ENCODE peak calls at places on chromosome 11, in five cellular contexts. One of them, this sample, is unnamed.

GRCh38 chr11:2825261-2825885 is 60.2 kb downstream of the CDKN1C start:
- DNase-seq in GM23338: no peak
- DNase-seq in AG04450: peak; percentile 26
- DNase-seq in caudate nucleus: no peak
- DNase-seq in IMR-90: peak; percentile 74
- DNase-seq in this sample: no peak

GRCh38 chr11:12979928-12980689 is 29.0 kb upstream of the RASSF10 start:
- DNase-seq in AG04450: no peak
- DNase-seq in caudate nucleus: no peak
- DNase-seq in GM23338: no peak
- DNase-seq in IMR-90: no peak
- DNase-seq in this sample: no peak

GRCh38 chr11:16806791-16807190 is 68.3 kb downstream of the C11orf58 start:
- DNase-seq in caudate nucleus: peak; percentile 9
- DNase-seq in AG04450: peak; percentile 29
- DNase-seq in GM23338: no peak
- DNase-seq in IMR-90: peak; percentile 59
- DNase-seq in this sample: no peak

GRCh38 chr11:112972399-112973115 is 11.3 kb downstream of the NCAM1 start:
- DNase-seq in AG04450: no peak
- DNase-seq in GM23338: no peak
- DNase-seq in IMR-90: no peak
- DNase-seq in caudate nucleus: no peak
- DNase-seq in this sample: no peak

GRCh38 chr11:64121637-64122410 is 44.1 kb downstream of the MACROD1 start:
- DNase-seq in caudate nucleus: peak; percentile 10
- DNase-seq in IMR-90: peak; percentile 95
- DNase-seq in AG04450: peak; percentile 76
- DNase-seq in GM23338: no peak
- DNase-seq in this sample: no peak

GRCh38 chr11:40274017-40274416 is 1185.4 kb downstream of the LRRC4C start:
- DNase-seq in GM23338: no peak
- DNase-seq in caudate nucleus: no peak
- DNase-seq in AG04450: no peak
- DNase-seq in IMR-90: peak; percentile 46
- DNase-seq in this sample: no peak

GRCh38 chr11:76659672-76660532 is 10.6 kb downstream of the LRRC32 start:
- DNase-seq in IMR-90: no peak
- DNase-seq in GM23338: no peak
- DNase-seq in caudate nucleus: no peak
- DNase-seq in AG04450: no peak
- DNase-seq in this sample: no peak

GRCh38 chr11:79007811-79008294 is 433.0 kb downstream of the TENM4 start:
- DNase-seq in caudate nucleus: no peak
- DNase-seq in AG04450: no peak
- DNase-seq in GM23338: no peak
- DNase-seq in IMR-90: no peak
- DNase-seq in this sample: no peak

GRCh38 chr11:2771758-2772466 is 72.1 kb upstream of the KCNQ1OT1 start:
- DNase-seq in IMR-90: no peak
- DNase-seq in AG04450: no peak
- DNase-seq in caudate nucleus: no peak
- DNase-seq in GM23338: no peak
- DNase-seq in this sample: no peak

GRCh38 chr11:85752890-85753581 is 57.9 kb downstream of the SYTL2 start:
- DNase-seq in caudate nucleus: no peak
- DNase-seq in IMR-90: no peak
- DNase-seq in GM23338: no peak
- DNase-seq in AG04450: no peak
- DNase-seq in this sample: no peak

GRCh38 chr11:79033833-79034232 is 407.0 kb downstream of the TENM4 start:
- DNase-seq in AG04450: no peak
- DNase-seq in caudate nucleus: no peak
- DNase-seq in GM23338: no peak
- DNase-seq in IMR-90: no peak
- DNase-seq in this sample: no peak

GRCh38 chr11:6303657-6304056 is 16.6 kb downstream of the CAVIN3 start:
- DNase-seq in GM23338: peak; percentile 67
- DNase-seq in AG04450: no peak
- DNase-seq in IMR-90: no peak
- DNase-seq in caudate nucleus: no peak
- DNase-seq in this sample: no peak

GRCh38 chr11:63826471-63827190 is 12.3 kb upstream of the MARK2 start:
- DNase-seq in IMR-90: no peak
- DNase-seq in GM23338: no peak
- DNase-seq in caudate nucleus: no peak
- DNase-seq in AG04450: no peak
- DNase-seq in this sample: no peak

GRCh38 chr11:69562816-69563215 is 78.1 kb upstream of the CCND1 start:
- DNase-seq in IMR-90: no peak
- DNase-seq in GM23338: no peak
- DNase-seq in caudate nucleus: no peak
- DNase-seq in AG04450: no peak
- DNase-seq in this sample: no peak

GRCh38 chr11:45917286-45917622 is 423 bp downstream of the PEX16 start:
- DNase-seq in IMR-90: no peak
- DNase-seq in GM23338: no peak
- DNase-seq in AG04450: no peak
- DNase-seq in caudate nucleus: no peak
- DNase-seq in this sample: no peak

GRCh38 chr11:120554771-120555432 is 43.4 kb downstream of the GRIK4 start:
- DNase-seq in IMR-90: peak; percentile 73
- DNase-seq in caudate nucleus: no peak
- DNase-seq in AG04450: peak; percentile 26
- DNase-seq in GM23338: peak; percentile 72
- DNase-seq in this sample: no peak

GRCh38 chr11:1625541-1625940 is 3.6 kb upstream of the KRTAP5-4 start:
- DNase-seq in IMR-90: no peak
- DNase-seq in caudate nucleus: no peak
- DNase-seq in AG04450: no peak
- DNase-seq in GM23338: no peak
- DNase-seq in this sample: no peak

GRCh38 chr11:126403658-126404057 is 48.2 kb downstream of the ST3GAL4 start:
- DNase-seq in GM23338: no peak
- DNase-seq in AG04450: no peak
- DNase-seq in caudate nucleus: no peak
- DNase-seq in IMR-90: no peak
- DNase-seq in this sample: no peak

GRCh38 chr11:131910491-131911387 is 540.3 kb downstream of the NTM start:
- DNase-seq in AG04450: no peak
- DNase-seq in IMR-90: peak; percentile 43
- DNase-seq in GM23338: peak; percentile 61
- DNase-seq in caudate nucleus: peak; percentile 57
- DNase-seq in this sample: no peak

GRCh38 chr11:9969068-9969467 is 305.2 kb downstream of the SWAP70 start:
- DNase-seq in IMR-90: no peak
- DNase-seq in GM23338: no peak
- DNase-seq in caudate nucleus: no peak
- DNase-seq in AG04450: no peak
- DNase-seq in this sample: no peak

GRCh38 chr11:61254403-61255025 is 13.5 kb downstream of the PGA5 start:
- DNase-seq in AG04450: peak; percentile 27
- DNase-seq in caudate nucleus: peak; percentile 22
- DNase-seq in GM23338: peak; percentile 87
- DNase-seq in IMR-90: peak; percentile 52
- DNase-seq in this sample: peak; percentile 38

GRCh38 chr11:35009191-35009940 is 92.9 kb downstream of the PDHX start:
- DNase-seq in caudate nucleus: no peak
- DNase-seq in IMR-90: peak; percentile 74
- DNase-seq in AG04450: no peak
- DNase-seq in GM23338: no peak
- DNase-seq in this sample: no peak

GRCh38 chr11:17730137-17730536 is 4.4 kb upstream of the KCNC1 start:
- DNase-seq in GM23338: no peak
- DNase-seq in caudate nucleus: no peak
- DNase-seq in IMR-90: no peak
- DNase-seq in AG04450: no peak
- DNase-seq in this sample: no peak

GRCh38 chr11:102850973-102851745 is 7.8 kb upstream of the MMP3 start:
- DNase-seq in IMR-90: peak; percentile 86
- DNase-seq in GM23338: no peak
- DNase-seq in caudate nucleus: no peak
- DNase-seq in AG04450: peak; percentile 46
- DNase-seq in this sample: no peak

GRCh38 chr11:3044004-3044403 is 13.2 kb downstream of the CARS1 start:
- DNase-seq in AG04450: no peak
- DNase-seq in GM23338: no peak
- DNase-seq in caudate nucleus: no peak
- DNase-seq in IMR-90: peak; percentile 24
- DNase-seq in this sample: no peak

GRCh38 chr11:84899740-84900139 is 727.4 kb downstream of the DLG2 start:
- DNase-seq in GM23338: peak; percentile 87
- DNase-seq in IMR-90: peak; percentile 5
- DNase-seq in AG04450: no peak
- DNase-seq in caudate nucleus: no peak
- DNase-seq in this sample: no peak

GRCh38 chr11:19218801-19219460 is 17.1 kb upstream of the CSRP3 start:
- DNase-seq in GM23338: no peak
- DNase-seq in IMR-90: no peak
- DNase-seq in AG04450: no peak
- DNase-seq in caudate nucleus: no peak
- DNase-seq in this sample: peak; percentile 42

GRCh38 chr11:27213232-27213660 is 149.8 kb downstream of the CCDC34 start:
- DNase-seq in AG04450: peak; percentile 79
- DNase-seq in caudate nucleus: no peak
- DNase-seq in IMR-90: peak; percentile 94
- DNase-seq in GM23338: no peak
- DNase-seq in this sample: no peak

GRCh38 chr11:36478700-36479329 is 31.3 kb downstream of the TRAF6 start:
- DNase-seq in GM23338: peak; percentile 73
- DNase-seq in caudate nucleus: peak; percentile 36
- DNase-seq in IMR-90: peak; percentile 59
- DNase-seq in AG04450: no peak
- DNase-seq in this sample: peak; percentile 28

GRCh38 chr11:65416341-65417185 is 6.0 kb upstream of the NEAT1 start:
- DNase-seq in GM23338: peak; percentile 89
- DNase-seq in IMR-90: peak; percentile 71
- DNase-seq in caudate nucleus: peak; percentile 89
- DNase-seq in AG04450: no peak
- DNase-seq in this sample: peak; percentile 84

GRCh38 chr11:67507242-67507890 is 596 bp downstream of the CDK2AP2 start:
- DNase-seq in AG04450: peak; percentile 29
- DNase-seq in IMR-90: peak; percentile 68
- DNase-seq in GM23338: peak; percentile 93
- DNase-seq in caudate nucleus: no peak
- DNase-seq in this sample: no peak

GRCh38 chr11:119509277-119509841 is 86.4 kb upstream of the THY1 start:
- DNase-seq in caudate nucleus: no peak
- DNase-seq in IMR-90: peak; percentile 21
- DNase-seq in AG04450: no peak
- DNase-seq in GM23338: no peak
- DNase-seq in this sample: no peak

GRCh38 chr11:111265421-111265820 is 19.9 kb downstream of the POU2AF2 start:
- DNase-seq in AG04450: no peak
- DNase-seq in GM23338: no peak
- DNase-seq in caudate nucleus: no peak
- DNase-seq in IMR-90: no peak
- DNase-seq in this sample: no peak

GRCh38 chr11:111264646-111265045 is 19.1 kb downstream of the POU2AF2 start:
- DNase-seq in caudate nucleus: no peak
- DNase-seq in IMR-90: no peak
- DNase-seq in GM23338: no peak
- DNase-seq in AG04450: no peak
- DNase-seq in this sample: no peak

GRCh38 chr11:111272420-111272819 is 25.9 kb upstream of the POU2AF3 start:
- DNase-seq in IMR-90: no peak
- DNase-seq in AG04450: no peak
- DNase-seq in GM23338: no peak
- DNase-seq in caudate nucleus: no peak
- DNase-seq in this sample: no peak

DNA sequence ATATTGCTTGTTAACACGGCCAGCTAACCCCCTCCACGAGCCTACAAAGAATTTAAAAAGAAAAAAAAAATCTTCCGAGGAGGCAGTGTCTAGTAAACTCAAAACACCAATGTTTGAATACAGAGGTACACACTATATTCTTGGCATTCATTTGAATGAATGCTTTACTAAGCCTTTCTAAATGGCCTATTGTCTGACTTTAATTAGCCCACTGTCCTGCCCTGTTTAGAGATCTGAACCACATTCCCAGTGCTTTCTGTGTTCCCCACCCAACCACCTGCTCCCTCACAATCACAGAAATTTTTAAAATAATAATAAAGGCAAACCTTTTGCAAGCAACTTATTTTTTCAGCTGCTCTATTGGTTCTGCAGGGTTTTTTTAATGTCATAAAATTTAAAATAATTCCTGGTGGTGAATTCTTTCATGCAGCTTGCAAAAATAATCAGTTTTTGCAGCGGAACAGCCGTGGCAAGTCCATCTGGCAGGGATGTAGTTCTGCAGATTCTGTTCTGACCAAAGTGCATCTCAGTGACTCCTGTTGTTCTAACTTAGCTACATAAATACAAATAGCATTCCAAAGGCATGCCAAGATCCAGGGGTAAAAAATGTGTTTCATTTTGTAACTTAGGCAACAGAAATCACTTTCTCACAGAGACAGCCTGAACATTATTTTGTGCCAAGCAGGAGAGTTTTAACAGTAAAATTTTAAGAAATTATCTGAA is 23.8 kb downstream of the POU2AF2 start:
- DNase-seq in AG04450: no peak
- DNase-seq in GM23338: no peak
- DNase-seq in caudate nucleus: no peak
- DNase-seq in IMR-90: no peak
- DNase-seq in this sample: no peak
- H3K27ac ChIP-seq in AG04450: no peak overlapping the region
- H3K27ac ChIP-seq in GM23338: no peak overlapping the region
- H3K27ac ChIP-seq in caudate nucleus: peak overlapping the region; percentile 83
- H3K27ac ChIP-seq in IMR-90: no peak overlapping the region
- H3K27ac ChIP-seq in this sample: peak overlapping the region; percentile 92

DNA sequence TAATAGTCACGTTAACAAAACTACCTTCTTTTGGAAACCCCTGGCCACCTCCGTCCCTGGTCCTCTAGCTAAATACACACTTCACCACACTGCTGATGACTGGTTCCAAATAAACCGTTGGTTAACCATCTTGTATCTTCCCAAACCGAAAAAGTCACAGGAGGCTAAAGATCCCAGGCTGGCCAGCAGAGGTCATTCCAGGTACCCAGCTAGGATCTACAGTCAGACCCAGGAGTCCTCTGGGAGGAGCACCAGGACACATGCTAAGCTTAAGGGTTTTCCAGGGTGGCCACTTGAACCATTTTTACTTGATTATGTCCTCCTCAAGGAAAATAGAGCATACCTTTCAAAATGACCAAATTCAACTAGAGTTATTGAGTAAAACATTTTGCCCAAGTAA is 103.2 kb downstream of the ETS1 start:
- DNase-seq in caudate nucleus: no peak
- DNase-seq in GM23338: peak; percentile 40
- DNase-seq in IMR-90: no peak
- DNase-seq in AG04450: no peak
- DNase-seq in this sample: no peak
- H3K27ac ChIP-seq in caudate nucleus: no peak overlapping the region
- H3K27ac ChIP-seq in GM23338: no peak overlapping the region
- H3K27ac ChIP-seq in IMR-90: no peak overlapping the region
- H3K27ac ChIP-seq in AG04450: no peak overlapping the region
- H3K27ac ChIP-seq in this sample: no peak overlapping the region

GRCh38 chr11:122199661-122200060 is 83.6 kb upstream of the BLID start:
- DNase-seq in AG04450: no peak
- DNase-seq in GM23338: no peak
- DNase-seq in caudate nucleus: no peak
- DNase-seq in IMR-90: no peak
- DNase-seq in this sample: no peak
- H3K27ac ChIP-seq in AG04450: no peak overlapping the region
- H3K27ac ChIP-seq in GM23338: no peak overlapping the region
- H3K27ac ChIP-seq in caudate nucleus: no peak overlapping the region
- H3K27ac ChIP-seq in IMR-90: peak overlapping the region; percentile 26
- H3K27ac ChIP-seq in this sample: no peak overlapping the region

GRCh38 chr11:73241300-73241699 is 23.2 kb downstream of the P2RY2 start:
- DNase-seq in IMR-90: no peak
- DNase-seq in AG04450: no peak
- DNase-seq in caudate nucleus: no peak
- DNase-seq in GM23338: no peak
- DNase-seq in this sample: no peak
- H3K27ac ChIP-seq in IMR-90: no peak overlapping the region
- H3K27ac ChIP-seq in AG04450: no peak overlapping the region
- H3K27ac ChIP-seq in caudate nucleus: no peak overlapping the region
- H3K27ac ChIP-seq in GM23338: no peak overlapping the region
- H3K27ac ChIP-seq in this sample: no peak overlapping the region